ENCODE peak calls at places on chromosomes 1 and 21, in nine cellular contexts. C is BE2C, Y is body of pancreas, K is PC-3, M is GM23248, X is fibroblast of villous mesenchyme, W is upper lobe of right lung, A is Caco-2, N is mesenchymal stem cell. Z is an unnamed sample.

GRCh38 chr1:214552174-214552608 is 789 bp upstream of the PTPN14 start:
- DNase-seq in K (peak), C (no peak), N (peak), Y (peak), M (peak), W (peak), X (peak), A (peak), Z (peak)

GRCh38 chr1:225572422-225572821 is 80.5 kb downstream of the ENAH start:
- DNase-seq in X (peak), A (no peak), W (no peak), Y (no peak), K (peak), N (peak), M (peak), C (no peak), Z (peak)

GRCh38 chr1:145961425-145962156 is 2.8 kb downstream of the ANKRD34A start:
- DNase-seq in C (peak), X (no peak), W (peak), M (peak), Y (no peak), N (peak), K (peak), A (no peak), Z (no peak)

GRCh38 chr1:22143065-22143514 is at the start of gene WNT4:
- DNase-seq in C (peak), X (peak), N (no peak), K (peak), Y (peak), M (peak), A (no peak), W (peak), Z (peak)

GRCh38 chr1:50271337-50271736 is 151.9 kb downstream of the DMRTA2 start:
- DNase-seq in X (no peak), N (no peak), W (no peak), K (no peak), M (no peak), A (no peak), C (peak), Y (no peak), Z (no peak)

GRCh38 chr1:67978988-67979516 is 71.4 kb downstream of the DIRAS3 start:
- DNase-seq in C (no peak), W (no peak), Y (no peak), K (peak), X (no peak), N (no peak), A (no peak), M (peak), Z (peak)

GRCh38 chr1:20720631-20721051 is 2.8 kb upstream of the KIF17 start:
- DNase-seq in W (peak), M (no peak), C (no peak), K (no peak), A (no peak), X (no peak), N (no peak), Y (no peak), Z (no peak)

GRCh38 chr1:230828421-230828820 is 39.9 kb downstream of the C1orf198 start:
- DNase-seq in W (no peak), M (no peak), A (no peak), Y (no peak), K (no peak), C (no peak), X (no peak), N (no peak), Z (no peak)

GRCh38 chr1:150272379-150272840 is at the start of gene C1orf54:
- DNase-seq in C (peak), W (no peak), X (peak), K (no peak), A (no peak), Y (peak), N (peak), M (peak), Z (peak)

GRCh38 chr1:194654956-194655355 is 1468.5 kb upstream of the B3GALT2 start:
- DNase-seq in C (no peak), N (no peak), X (no peak), A (no peak), M (no peak), W (no peak), Y (no peak), K (no peak), Z (no peak)

GRCh38 chr1:153789478-153790148 is 14.4 kb downstream of the SLC27A3 start:
- DNase-seq in C (no peak), K (no peak), A (no peak), W (no peak), Y (peak), N (no peak), X (no peak), M (peak), Z (no peak)

GRCh38 chr1:91684599-91685196 is 184.0 kb downstream of the CDC7 start:
- DNase-seq in W (no peak), M (peak), C (no peak), K (no peak), N (peak), A (no peak), Y (no peak), X (peak), Z (peak)

GRCh38 chr1:5704785-5705514 is 287.3 kb downstream of the NPHP4 start:
- DNase-seq in K (no peak), A (no peak), W (no peak), X (no peak), Y (no peak), M (no peak), C (no peak), N (no peak), Z (no peak)

GRCh38 chr1:230120949-230121381 is 53.9 kb downstream of the GALNT2 start:
- DNase-seq in Y (no peak), A (no peak), W (no peak), X (peak), K (peak), C (peak), M (peak), N (peak), Z (peak)

GRCh38 chr1:184524248-184524647 is 137.4 kb downstream of the C1orf21 start:
- DNase-seq in M (peak), C (no peak), A (no peak), N (no peak), W (no peak), K (no peak), Y (no peak), X (no peak), Z (peak)

GRCh38 chr1:25781130-25781433 is 18.9 kb upstream of the SELENON start:
- DNase-seq in N (no peak), M (no peak), X (no peak), K (no peak), C (no peak), Y (no peak), A (no peak), W (no peak), Z (no peak)

GRCh38 chr1:23867542-23867952 is 543 bp downstream of the FUCA1 start:
- DNase-seq in Y (no peak), W (no peak), N (no peak), A (no peak), X (no peak), C (no peak), M (no peak), K (no peak), Z (no peak)

GRCh38 chr1:100391675-100392074 is 39.4 kb downstream of the CDC14A start:
- DNase-seq in Y (no peak), A (no peak), N (no peak), M (no peak), X (no peak), C (no peak), W (no peak), K (no peak), Z (no peak)

GRCh38 chr21:28509031-28509430 is 483.6 kb downstream of the LTN1 start:
- DNase-seq in C (no peak), Y (no peak), A (no peak), X (peak), K (no peak), M (no peak), W (no peak), N (no peak), Z (no peak)

DNA sequence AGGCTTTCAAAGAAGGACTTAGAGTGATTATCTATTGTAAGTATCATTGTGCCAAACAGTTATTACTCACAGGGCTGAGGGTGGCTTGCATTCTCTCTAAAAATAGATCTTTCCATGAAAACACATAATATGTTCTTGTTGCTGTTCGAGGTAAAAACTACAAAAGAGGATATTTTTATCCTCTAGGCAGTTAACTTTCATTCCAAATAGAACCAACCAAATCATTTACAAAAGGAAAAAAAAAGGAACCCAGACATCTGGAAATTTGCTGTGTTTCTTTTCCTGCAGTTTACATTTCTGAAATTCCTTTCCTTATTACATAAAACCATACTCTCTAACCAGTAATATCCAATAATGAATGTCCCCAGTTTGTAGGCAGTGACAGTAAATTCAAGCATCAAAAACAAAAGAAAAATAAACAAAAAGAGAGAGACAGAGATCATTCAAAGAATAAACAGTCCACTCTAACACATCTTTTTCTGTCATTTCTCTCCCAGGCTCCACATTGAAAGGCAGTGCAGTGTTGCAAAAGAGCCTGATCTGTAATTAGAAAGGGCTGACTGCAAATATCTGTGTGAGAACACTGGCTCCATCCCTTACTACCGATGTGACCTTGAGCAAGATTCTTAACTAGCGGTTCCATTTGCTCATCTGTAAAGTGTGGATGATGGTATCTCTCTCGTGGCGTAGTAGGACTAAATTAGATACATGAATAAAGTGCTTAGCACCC is 27.1 kb upstream of the SLC44A3 start:
- DNase-seq in W (no peak), X (peak), A (no peak), N (peak), C (no peak), K (no peak), M (peak), Y (no peak), Z (peak)
- H3K4me3 ChIP-seq in W (no peak), X (no peak), A (no peak), N (peak), C (no peak), K (no peak), M (peak), Y (no peak), Z (peak)

DNA sequence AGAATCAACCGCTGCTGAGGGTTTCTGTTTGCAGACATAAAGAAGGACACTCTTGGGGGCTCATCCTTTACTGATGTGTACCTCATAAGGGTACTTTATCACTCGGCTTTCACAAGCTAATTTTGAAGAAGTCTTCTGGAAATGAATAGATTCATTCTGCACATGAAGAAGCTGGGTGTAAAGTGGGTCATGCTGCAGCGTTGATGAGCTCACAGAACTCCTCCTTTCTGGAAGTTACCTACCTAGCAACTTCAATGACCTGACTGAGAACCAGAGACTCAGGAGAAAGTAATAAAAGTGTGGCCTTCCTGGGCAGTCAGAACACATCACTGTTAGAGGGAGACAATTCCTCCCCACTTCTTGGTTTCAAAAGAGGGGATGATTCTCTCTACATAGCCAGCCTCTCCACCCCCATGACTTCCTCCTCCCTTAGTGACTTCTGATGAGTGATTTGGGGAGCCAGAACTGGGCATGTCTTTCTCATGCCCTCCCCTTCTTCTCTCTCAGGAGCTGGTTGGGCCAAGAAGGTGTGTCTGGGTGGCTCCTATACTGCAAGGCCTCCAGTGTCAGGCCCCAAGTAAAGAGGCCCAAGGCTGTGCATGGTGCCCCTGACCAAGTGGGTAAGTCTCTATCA is 27.0 kb downstream of the PCNX2 start:
- DNase-seq in A (no peak), C (no peak), M (no peak), W (no peak), X (no peak), K (no peak), Y (no peak), N (no peak), Z (no peak)
- H3K4me3 ChIP-seq in A (no peak), C (no peak), M (no peak), W (no peak), X (no peak), K (no peak), Y (no peak), N (no peak), Z (no peak)

GRCh38 chr1:18631496-18632217 is 1.0 kb downstream of the PAX7 start:
- DNase-seq in N (no peak), M (no peak), K (no peak), C (no peak), X (no peak), W (no peak), A (no peak), Y (no peak), Z (no peak)
- H3K4me3 ChIP-seq in N (no peak), M (no peak), K (no peak), C (no peak), X (no peak), W (no peak), A (no peak), Y (no peak), Z (no peak)

DNA sequence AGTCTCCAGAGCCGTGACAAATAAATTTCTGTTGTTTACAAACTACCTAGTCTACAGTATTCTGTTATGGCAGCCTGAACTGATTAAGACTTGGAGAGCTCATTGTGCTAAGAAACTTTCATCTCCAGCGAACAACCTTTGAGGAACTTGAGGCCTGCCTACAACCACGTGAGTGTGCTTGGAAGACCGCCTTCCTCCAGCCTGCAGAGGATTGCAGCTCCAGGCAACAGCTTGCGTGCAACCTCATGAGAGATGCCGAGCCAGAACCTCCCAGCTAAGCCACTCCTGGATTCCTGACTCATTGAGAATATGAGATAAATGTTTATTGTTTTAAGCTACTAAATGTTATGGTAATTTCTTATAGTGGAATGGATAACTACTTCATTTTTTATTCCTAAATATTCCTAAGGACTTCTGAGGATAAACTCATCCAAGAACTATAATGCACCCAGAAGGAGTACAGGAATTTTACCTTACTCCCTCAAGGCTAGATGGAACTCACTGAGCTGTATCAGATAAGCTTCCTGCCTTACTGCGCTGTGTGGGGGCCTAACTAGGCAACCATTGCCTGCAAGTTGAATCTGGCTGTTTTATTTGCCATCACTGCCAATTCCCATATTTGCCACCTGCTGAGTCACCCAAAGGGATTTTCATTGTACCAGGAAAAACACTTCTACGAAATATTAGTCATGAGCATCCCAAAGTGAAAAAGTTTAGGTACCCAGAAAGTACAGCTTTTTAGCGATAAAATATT is 17.6 kb downstream of the FAM177B start:
- DNase-seq in X (peak), C (no peak), W (peak), K (peak), M (peak), N (no peak), A (no peak), Y (peak), Z (peak)
- H3K4me3 ChIP-seq in X (no peak), C (no peak), W (no peak), K (peak), M (peak), N (peak), A (no peak), Y (no peak), Z (no peak)

GRCh38 chr1:84620720-84621313 is 46.6 kb upstream of the CTBS start:
- DNase-seq in C (peak), X (peak), M (peak), N (peak), Y (peak), W (peak), A (peak), K (peak), Z (peak)
- H3K4me3 ChIP-seq in C (peak), X (peak), M (peak), N (peak), Y (peak), W (peak), A (peak), K (peak), Z (peak)

GRCh38 chr1:109208431-109208830 is 5.3 kb upstream of the SARS1 start:
- DNase-seq in Y (no peak), K (no peak), C (no peak), W (no peak), N (no peak), X (no peak), A (no peak), M (no peak), Z (no peak)
- H3K4me3 ChIP-seq in Y (no peak), K (no peak), C (no peak), W (no peak), N (peak), X (no peak), A (no peak), M (no peak), Z (no peak)

Z was measured in AG10803.